ENCODE peak calls at places on chromosomes 6 and 20, in ten cellular contexts. X, U, V, M, B, P, H, O, Z and Y are unnamed samples.

GRCh38 chr6:157533397-157533814 is 152.4 kb downstream of the ZDHHC14 start:
- DNase-seq in P (no peak), V (peak; percentile 64), B (no peak), H (no peak), Z (no peak), U (no peak), X (no peak), O (no peak), M (no peak), Y (no peak)

GRCh38 chr6:1552296-1552761 is 57.4 kb upstream of the FOXC1 start:
- DNase-seq in M (no peak), Z (no peak), X (no peak), P (peak; percentile 17), V (no peak), O (peak; percentile 6), B (peak; percentile 48), H (no peak), U (no peak), Y (no peak)

GRCh38 chr6:129748212-129748900 is 38.4 kb upstream of the ARHGAP18 start:
- DNase-seq in X (peak; percentile 25), O (no peak), V (peak; percentile 17), Z (no peak), H (no peak), M (no peak), B (no peak), U (no peak), P (no peak), Y (peak; percentile 29)

GRCh38 chr6:95431637-95432228 is 145.6 kb upstream of the MANEA start:
- DNase-seq in V (peak; percentile 76), O (peak; percentile 50), Z (no peak), P (peak; percentile 53), M (no peak), H (no peak), X (peak; percentile 23), U (peak; percentile 27), B (no peak), Y (peak; percentile 12)

GRCh38 chr6:170057961-170058877 is 232.7 kb downstream of the DLL1 start:
- DNase-seq in B (no peak), H (peak; percentile 50), Z (peak; percentile 59), X (no peak), P (no peak), O (no peak), U (no peak), V (no peak), M (no peak), Y (no peak)

GRCh38 chr6:53544050-53544499 is 826 bp downstream of the GCLC start:
- DNase-seq in U (no peak), V (peak; percentile 74), X (no peak), B (peak; percentile 27), P (no peak), M (no peak), H (no peak), Z (peak; percentile 67), O (no peak), Y (peak; percentile 56)

GRCh38 chr20:51027396-51027795 is 4.5 kb upstream of the KCNG1 start:
- DNase-seq in V (no peak), Z (no peak), X (no peak), P (no peak), H (no peak), O (no peak), M (no peak), U (no peak), B (no peak), Y (no peak)

GRCh38 chr6:32844839-32845372 is 1.1 kb upstream of the PSMB8 start:
- DNase-seq in U (no peak), X (no peak), M (no peak), H (no peak), O (no peak), B (no peak), V (no peak), P (peak; percentile 18), Z (no peak), Y (no peak)

GRCh38 chr6:42254505-42254904 is 36.8 kb upstream of the MRPS10 start:
- DNase-seq in H (no peak), U (no peak), X (no peak), P (no peak), V (no peak), O (no peak), B (no peak), M (no peak), Z (no peak), Y (no peak)

GRCh38 chr6:140744648-140745320 is 1370.3 kb upstream of the CITED2 start:
- DNase-seq in H (no peak), V (no peak), X (no peak), Z (no peak), P (no peak), U (no peak), B (no peak), O (no peak), M (no peak), Y (peak; percentile 35)

GRCh38 chr6:43263314-43264178 is 20.3 kb downstream of the TTBK1 start:
- DNase-seq in H (peak; percentile 88), V (no peak), B (peak; percentile 94), U (peak; percentile 42), M (peak; percentile 86), P (peak; percentile 73), O (no peak), X (peak; percentile 73), Z (no peak), Y (peak; percentile 54)

GRCh38 chr6:81751388-81752083 is 945 bp downstream of the TENT5A start:
- DNase-seq in Z (peak; percentile 83), V (peak; percentile 79), B (no peak), M (peak; percentile 90), H (peak; percentile 87), O (no peak), X (peak; percentile 14), P (peak; percentile 60), U (no peak), Y (peak; percentile 39)

GRCh38 chr6:15429146-15430110 is 183.6 kb downstream of the JARID2 start:
- DNase-seq in U (no peak), H (no peak), X (no peak), Z (no peak), V (no peak), P (no peak), B (no peak), M (no peak), O (peak; percentile 34), Y (no peak)

GRCh38 chr20:4322499-4322898 is 307.1 kb upstream of the RNF24 start:
- DNase-seq in X (no peak), B (no peak), V (no peak), H (no peak), P (no peak), O (no peak), U (no peak), M (no peak), Z (no peak), Y (no peak)

GRCh38 chr6:47094351-47094925 is 52.3 kb upstream of the ADGRF1 start:
- DNase-seq in H (no peak), U (no peak), Z (no peak), P (no peak), M (no peak), V (no peak), X (no peak), B (no peak), O (no peak), Y (no peak)

GRCh38 chr6:14294270-14294951 is 176.8 kb downstream of the CD83 start:
- DNase-seq in P (no peak), Z (no peak), H (peak; percentile 80), X (no peak), M (no peak), U (no peak), B (no peak), O (no peak), V (no peak), Y (no peak)

GRCh38 chr20:52001999-52002666 is 189.4 kb downstream of the ZFP64 start:
- DNase-seq in U (no peak), H (no peak), B (peak; percentile 70), P (peak; percentile 38), V (peak; percentile 62), M (no peak), O (no peak), X (no peak), Z (no peak), Y (no peak)

GRCh38 chr6:23055523-23055922 is 486.2 kb downstream of the HDGFL1 start:
- DNase-seq in X (no peak), U (no peak), O (no peak), M (no peak), Z (no peak), H (no peak), B (no peak), P (no peak), V (no peak), Y (no peak)

GRCh38 chr6:8499540-8499939 is 64.2 kb upstream of the SLC35B3 start:
- DNase-seq in M (no peak), U (no peak), X (no peak), B (no peak), O (peak; percentile 32), Z (no peak), V (peak; percentile 51), H (no peak), P (peak; percentile 8), Y (peak; percentile 25)

GRCh38 chr6:32886674-32887383 is 32.8 kb downstream of the PSMB9 start:
- DNase-seq in U (no peak), B (no peak), X (no peak), Z (no peak), P (no peak), M (peak; percentile 50), V (no peak), O (no peak), H (no peak), Y (peak; percentile 58)

GRCh38 chr20:63176448-63177133 is 39.3 kb downstream of the YTHDF1 start:
- DNase-seq in O (no peak), V (peak; percentile 62), X (no peak), P (no peak), B (no peak), U (no peak), M (no peak), Z (no peak), H (no peak), Y (no peak)

GRCh38 chr20:39080326-39080725 is 118.2 kb downstream of the DHX35 start:
- DNase-seq in Z (no peak), O (no peak), X (no peak), V (no peak), M (no peak), P (no peak), H (no peak), B (no peak), U (no peak), Y (no peak)

GRCh38 chr6:130503146-130503545 is 137.3 kb downstream of the TMEM200A start:
- DNase-seq in P (no peak), U (no peak), V (no peak), O (no peak), M (no peak), H (no peak), Z (no peak), X (no peak), B (peak; percentile 12), Y (no peak)

GRCh38 chr6:34053721-34054120 is 92.2 kb downstream of the GRM4 start:
- DNase-seq in U (no peak), M (no peak), B (no peak), O (no peak), H (no peak), V (peak; percentile 81), X (no peak), Z (no peak), P (no peak), Y (no peak)

GRCh38 chr6:6915813-6916547 is 191.8 kb upstream of the RREB1 start:
- DNase-seq in M (peak; percentile 77), P (peak; percentile 59), X (no peak), H (peak; percentile 73), Z (no peak), U (no peak), V (no peak), O (peak; percentile 39), B (no peak), Y (no peak)

GRCh38 chr6:34317882-34318491 is 69.2 kb upstream of the SMIM29 start:
- DNase-seq in H (no peak), Z (no peak), B (no peak), U (no peak), V (no peak), O (no peak), X (no peak), M (no peak), P (no peak), Y (no peak)